ENCODE peak calls at places on chromosomes 12 and 14, in nine cellular contexts. One of them, this sample, is unnamed. For H3K9me3, the result is how much of the 10 kb centered on the place peaks cover.

GRCh38 chr14:90721619-90722305 is 94.5 kb downstream of the TTC7B start:
- DNase-seq in sigmoid colon: no peak
- DNase-seq in ovary: no peak
- DNase-seq in right lobe of liver: peak
- DNase-seq in tibial nerve: no peak
- DNase-seq in esophagus muscularis mucosa: no peak
- DNase-seq in heart left ventricle: no peak
- DNase-seq in adrenal gland: no peak
- DNase-seq in A549: no peak
- DNase-seq in this sample: no peak

GRCh38 chr12:103589517-103589916 is 2.4 kb downstream of the STAB2 start:
- DNase-seq in tibial nerve: no peak
- DNase-seq in esophagus muscularis mucosa: no peak
- DNase-seq in A549: no peak
- DNase-seq in adrenal gland: no peak
- DNase-seq in heart left ventricle: no peak
- DNase-seq in ovary: no peak
- DNase-seq in sigmoid colon: no peak
- DNase-seq in right lobe of liver: no peak
- DNase-seq in this sample: no peak

GRCh38 chr14:60931206-60931605 is 49.7 kb downstream of the TRMT5 start:
- DNase-seq in adrenal gland: no peak
- DNase-seq in sigmoid colon: no peak
- DNase-seq in esophagus muscularis mucosa: no peak
- DNase-seq in A549: no peak
- DNase-seq in heart left ventricle: no peak
- DNase-seq in right lobe of liver: no peak
- DNase-seq in tibial nerve: no peak
- DNase-seq in ovary: no peak
- DNase-seq in this sample: no peak

GRCh38 chr12:110548678-110549077 is 34.4 kb downstream of the PPTC7 start:
- DNase-seq in esophagus muscularis mucosa: no peak
- DNase-seq in tibial nerve: no peak
- DNase-seq in adrenal gland: no peak
- DNase-seq in right lobe of liver: no peak
- DNase-seq in heart left ventricle: no peak
- DNase-seq in sigmoid colon: no peak
- DNase-seq in ovary: no peak
- DNase-seq in A549: no peak
- DNase-seq in this sample: peak

GRCh38 chr12:9040484-9041186 is 51.3 kb downstream of the KLRG1 start:
- DNase-seq in tibial nerve: no peak
- DNase-seq in ovary: no peak
- DNase-seq in A549: no peak
- DNase-seq in heart left ventricle: no peak
- DNase-seq in sigmoid colon: no peak
- DNase-seq in right lobe of liver: no peak
- DNase-seq in esophagus muscularis mucosa: no peak
- DNase-seq in adrenal gland: no peak
- DNase-seq in this sample: no peak

GRCh38 chr12:20599757-20600156 is 95.4 kb upstream of the SLCO1C1 start:
- DNase-seq in ovary: no peak
- DNase-seq in right lobe of liver: no peak
- DNase-seq in tibial nerve: no peak
- DNase-seq in sigmoid colon: no peak
- DNase-seq in A549: no peak
- DNase-seq in esophagus muscularis mucosa: no peak
- DNase-seq in heart left ventricle: no peak
- DNase-seq in adrenal gland: no peak
- DNase-seq in this sample: no peak

GRCh38 chr12:88471641-88472040 is 108.6 kb downstream of the KITLG start:
- DNase-seq in sigmoid colon: peak
- DNase-seq in right lobe of liver: no peak
- DNase-seq in esophagus muscularis mucosa: no peak
- DNase-seq in A549: no peak
- DNase-seq in heart left ventricle: no peak
- DNase-seq in ovary: no peak
- DNase-seq in adrenal gland: peak
- DNase-seq in tibial nerve: no peak
- DNase-seq in this sample: no peak

GRCh38 chr12:76010732-76011458 is 20.7 kb downstream of the PHLDA1 start:
- DNase-seq in adrenal gland: no peak
- DNase-seq in esophagus muscularis mucosa: no peak
- DNase-seq in A549: no peak
- DNase-seq in ovary: no peak
- DNase-seq in sigmoid colon: no peak
- DNase-seq in tibial nerve: no peak
- DNase-seq in heart left ventricle: no peak
- DNase-seq in right lobe of liver: no peak
- DNase-seq in this sample: no peak

GRCh38 chr12:12513416-12514006 is 49.2 kb downstream of the DUSP16 start:
- DNase-seq in ovary: no peak
- DNase-seq in A549: no peak
- DNase-seq in sigmoid colon: no peak
- DNase-seq in tibial nerve: no peak
- DNase-seq in right lobe of liver: no peak
- DNase-seq in heart left ventricle: no peak
- DNase-seq in esophagus muscularis mucosa: no peak
- DNase-seq in adrenal gland: no peak
- DNase-seq in this sample: no peak

GRCh38 chr14:106681161-106681955 is 1155.0 kb downstream of the TMEM121 start:
- DNase-seq in sigmoid colon: no peak
- DNase-seq in esophagus muscularis mucosa: peak
- DNase-seq in ovary: no peak
- DNase-seq in heart left ventricle: no peak
- DNase-seq in tibial nerve: no peak
- DNase-seq in A549: no peak
- DNase-seq in adrenal gland: no peak
- DNase-seq in right lobe of liver: no peak
- DNase-seq in this sample: no peak
- H3K9me3 ChIP-seq in sigmoid colon: under half
- H3K9me3 ChIP-seq in esophagus muscularis mucosa: under half
- H3K9me3 ChIP-seq in ovary: under half
- H3K9me3 ChIP-seq in heart left ventricle: under half
- H3K9me3 ChIP-seq in tibial nerve: under half
- H3K9me3 ChIP-seq in A549: under half
- H3K9me3 ChIP-seq in adrenal gland: under half
- H3K9me3 ChIP-seq in right lobe of liver: under half
- H3K9me3 ChIP-seq in this sample: under half

GRCh38 chr12:117190210-117190781 is at the start of gene FBXO21:
- DNase-seq in adrenal gland: peak
- DNase-seq in ovary: peak
- DNase-seq in sigmoid colon: peak
- DNase-seq in esophagus muscularis mucosa: peak
- DNase-seq in A549: peak
- DNase-seq in right lobe of liver: peak
- DNase-seq in heart left ventricle: peak
- DNase-seq in tibial nerve: peak
- DNase-seq in this sample: peak
- TF ChIP-seq POLR2A in adrenal gland: peak
- TF ChIP-seq POLR2A in ovary: peak
- TF ChIP-seq POLR2A in sigmoid colon: no peak
- TF ChIP-seq POLR2A in esophagus muscularis mucosa: no peak
- TF ChIP-seq POLR2A in A549: peak
- TF ChIP-seq POLR2A in right lobe of liver: peak
- TF ChIP-seq POLR2A in heart left ventricle: peak
- TF ChIP-seq POLR2A in tibial nerve: peak
- TF ChIP-seq POLR2A in this sample: peak

DNA sequence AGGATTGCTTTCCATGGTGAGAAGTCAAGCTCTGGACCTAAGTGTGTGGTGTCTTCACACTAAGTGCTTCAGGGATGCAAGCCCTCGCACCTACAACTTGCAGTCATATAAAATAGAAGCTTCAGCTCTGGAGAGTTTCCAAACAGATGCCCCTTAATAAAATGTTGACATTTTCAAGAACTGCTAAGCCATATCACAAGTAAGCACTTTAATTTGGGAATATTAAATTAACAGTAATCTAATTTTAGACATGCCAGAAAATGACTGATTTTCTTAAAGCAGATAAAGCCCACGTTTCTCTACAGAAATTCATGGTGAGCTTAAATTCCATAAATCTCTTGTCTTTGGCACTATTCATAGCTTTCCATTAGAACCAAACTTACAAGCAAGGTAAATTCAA is 600.1 kb upstream of the FLRT2 start:
- DNase-seq in heart left ventricle: no peak
- DNase-seq in adrenal gland: no peak
- DNase-seq in tibial nerve: no peak
- DNase-seq in sigmoid colon: no peak
- DNase-seq in A549: no peak
- DNase-seq in ovary: no peak
- DNase-seq in esophagus muscularis mucosa: no peak
- DNase-seq in right lobe of liver: no peak
- DNase-seq in this sample: no peak
- H3K9me3 ChIP-seq in heart left ventricle: under half
- H3K9me3 ChIP-seq in adrenal gland: under half
- H3K9me3 ChIP-seq in tibial nerve: under half
- H3K9me3 ChIP-seq in sigmoid colon: under half
- H3K9me3 ChIP-seq in A549: under half
- H3K9me3 ChIP-seq in ovary: under half
- H3K9me3 ChIP-seq in esophagus muscularis mucosa: under half
- H3K9me3 ChIP-seq in right lobe of liver: under half
- H3K9me3 ChIP-seq in this sample: under half

DNA sequence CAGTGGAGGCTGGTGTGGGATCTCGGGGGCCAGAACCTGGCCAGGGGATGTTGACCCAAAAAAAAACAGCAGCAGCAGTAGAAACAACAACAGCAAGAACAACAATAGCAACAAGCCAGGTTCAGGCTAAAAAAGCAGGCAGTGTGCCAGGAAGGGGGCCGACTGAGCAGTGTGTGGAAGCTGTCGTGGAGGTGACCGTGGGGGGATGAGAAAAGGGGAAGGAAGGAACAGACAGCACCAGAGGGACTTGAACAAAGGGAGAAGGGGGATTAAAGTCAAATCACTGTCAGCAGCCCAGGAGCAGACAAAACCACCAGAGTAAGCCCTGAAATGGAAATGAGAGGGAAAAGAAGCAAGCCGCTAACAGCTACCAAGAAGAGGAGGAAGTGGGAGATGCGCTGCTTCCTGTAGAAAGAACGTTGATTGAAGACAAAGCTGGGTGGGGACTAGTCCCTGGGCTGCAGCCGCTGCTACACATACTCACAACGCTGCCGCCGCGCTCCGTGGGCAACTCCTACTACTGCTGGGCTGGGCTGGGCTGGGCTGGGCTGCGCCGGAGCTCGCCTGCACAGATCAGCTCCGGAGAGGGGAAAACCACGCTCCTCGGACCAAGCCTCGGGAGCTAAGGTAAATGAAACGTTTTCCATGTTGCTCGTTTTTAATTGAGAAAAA is at the start of gene GNG2:
- DNase-seq in adrenal gland: peak
- DNase-seq in sigmoid colon: peak
- DNase-seq in esophagus muscularis mucosa: peak
- DNase-seq in A549: peak
- DNase-seq in tibial nerve: peak
- DNase-seq in ovary: peak
- DNase-seq in heart left ventricle: peak
- DNase-seq in right lobe of liver: peak
- DNase-seq in this sample: peak
- TF ChIP-seq POLR2A in adrenal gland: peak
- TF ChIP-seq POLR2A in sigmoid colon: peak
- TF ChIP-seq POLR2A in esophagus muscularis mucosa: no peak
- TF ChIP-seq POLR2A in A549: no peak
- TF ChIP-seq POLR2A in tibial nerve: peak
- TF ChIP-seq POLR2A in ovary: no peak
- TF ChIP-seq POLR2A in heart left ventricle: no peak
- TF ChIP-seq POLR2A in right lobe of liver: peak
- TF ChIP-seq POLR2A in this sample: no peak

This sample was measured in thyroid gland.